ENCODE peak calls at places on chromosome 4, in seven cellular contexts. One of them, this sample, is unnamed.

GRCh38 chr4:59571805-59572430 is 1628.2 kb upstream of the ADGRL3 start:
- DNase-seq in GM12878: no peak
- DNase-seq in K562: no peak
- DNase-seq in HepG2: no peak
- DNase-seq in H1: no peak
- DNase-seq in HCT116: no peak
- DNase-seq in SK-N-SH: no peak
- DNase-seq in this sample: peak; percentile 26

GRCh38 chr4:8478801-8479744 is 38.5 kb downstream of the TRMT44 start:
- DNase-seq in GM12878: no peak
- DNase-seq in K562: no peak
- DNase-seq in HepG2: no peak
- DNase-seq in H1: no peak
- DNase-seq in HCT116: no peak
- DNase-seq in SK-N-SH: no peak
- DNase-seq in this sample: no peak

GRCh38 chr4:84971319-84971932 is 4.9 kb upstream of the WDFY3 start:
- DNase-seq in GM12878: no peak
- DNase-seq in K562: no peak
- DNase-seq in HepG2: peak; percentile 53
- DNase-seq in H1: no peak
- DNase-seq in HCT116: peak; percentile 26
- DNase-seq in SK-N-SH: peak; percentile 30
- DNase-seq in this sample: peak; percentile 54

GRCh38 chr4:5863461-5864113 is 29.3 kb downstream of the CRMP1 start:
- DNase-seq in GM12878: no peak
- DNase-seq in K562: no peak
- DNase-seq in HepG2: no peak
- DNase-seq in H1: no peak
- DNase-seq in HCT116: peak; percentile 57
- DNase-seq in SK-N-SH: no peak
- DNase-seq in this sample: no peak

GRCh38 chr4:24840826-24841587 is 45.6 kb downstream of the SOD3 start:
- DNase-seq in GM12878: no peak
- DNase-seq in K562: no peak
- DNase-seq in HepG2: no peak
- DNase-seq in H1: no peak
- DNase-seq in HCT116: no peak
- DNase-seq in SK-N-SH: no peak
- DNase-seq in this sample: no peak

GRCh38 chr4:184860018-184860530 is 34.3 kb upstream of the ACSL1 start:
- DNase-seq in GM12878: peak; percentile 65
- DNase-seq in K562: no peak
- DNase-seq in HepG2: no peak
- DNase-seq in H1: no peak
- DNase-seq in HCT116: no peak
- DNase-seq in SK-N-SH: no peak
- DNase-seq in this sample: no peak

GRCh38 chr4:129218897-129219296 is 122.9 kb downstream of the C4orf33 start:
- DNase-seq in GM12878: no peak
- DNase-seq in K562: no peak
- DNase-seq in HepG2: no peak
- DNase-seq in H1: no peak
- DNase-seq in HCT116: no peak
- DNase-seq in SK-N-SH: no peak
- DNase-seq in this sample: no peak

GRCh38 chr4:108700358-108700757 is 50.0 kb downstream of the OSTC start:
- DNase-seq in GM12878: no peak
- DNase-seq in K562: no peak
- DNase-seq in HepG2: no peak
- DNase-seq in H1: no peak
- DNase-seq in HCT116: no peak
- DNase-seq in SK-N-SH: peak; percentile 17
- DNase-seq in this sample: no peak

GRCh38 chr4:99207911-99208718 is 10.9 kb downstream of the ADH6 start:
- DNase-seq in GM12878: no peak
- DNase-seq in K562: no peak
- DNase-seq in HepG2: no peak
- DNase-seq in H1: no peak
- DNase-seq in HCT116: no peak
- DNase-seq in SK-N-SH: no peak
- DNase-seq in this sample: no peak

GRCh38 chr4:48031802-48032525 is 15.4 kb downstream of the NIPAL1 start:
- DNase-seq in GM12878: no peak
- DNase-seq in K562: no peak
- DNase-seq in HepG2: no peak
- DNase-seq in H1: no peak
- DNase-seq in HCT116: no peak
- DNase-seq in SK-N-SH: no peak
- DNase-seq in this sample: no peak

GRCh38 chr4:143335979-143336827 is 473 bp upstream of the GAB1 start:
- DNase-seq in GM12878: no peak
- DNase-seq in K562: peak; percentile 82
- DNase-seq in HepG2: peak; percentile 71
- DNase-seq in H1: peak; percentile 88
- DNase-seq in HCT116: no peak
- DNase-seq in SK-N-SH: peak; percentile 92
- DNase-seq in this sample: no peak
- TF ChIP-seq JUND in GM12878: no peak
- TF ChIP-seq JUND in K562: no peak
- TF ChIP-seq JUND in HepG2: no peak
- TF ChIP-seq JUND in H1: no peak
- TF ChIP-seq JUND in HCT116: no peak
- TF ChIP-seq JUND in SK-N-SH: no peak
- TF ChIP-seq JUND in this sample: no peak

GRCh38 chr4:41625531-41625930 is 87.6 kb downstream of the LIMCH1 start:
- DNase-seq in GM12878: no peak
- DNase-seq in K562: no peak
- DNase-seq in HepG2: no peak
- DNase-seq in H1: no peak
- DNase-seq in HCT116: no peak
- DNase-seq in SK-N-SH: no peak
- DNase-seq in this sample: no peak

GRCh38 chr4:41632481-41633073 is 94.6 kb downstream of the LIMCH1 start:
- DNase-seq in GM12878: no peak
- DNase-seq in K562: no peak
- DNase-seq in HepG2: no peak
- DNase-seq in H1: no peak
- DNase-seq in HCT116: no peak
- DNase-seq in SK-N-SH: no peak
- DNase-seq in this sample: no peak

GRCh38 chr4:41631538-41631937 is 93.6 kb downstream of the LIMCH1 start:
- DNase-seq in GM12878: no peak
- DNase-seq in K562: no peak
- DNase-seq in HepG2: no peak
- DNase-seq in H1: no peak
- DNase-seq in HCT116: no peak
- DNase-seq in SK-N-SH: no peak
- DNase-seq in this sample: no peak

GRCh38 chr4:41624765-41625164 is 86.8 kb downstream of the LIMCH1 start:
- DNase-seq in GM12878: no peak
- DNase-seq in K562: no peak
- DNase-seq in HepG2: no peak
- DNase-seq in H1: no peak
- DNase-seq in HCT116: no peak
- DNase-seq in SK-N-SH: no peak
- DNase-seq in this sample: no peak

GRCh38 chr4:41628916-41629315 is 91.0 kb downstream of the LIMCH1 start:
- DNase-seq in GM12878: no peak
- DNase-seq in K562: no peak
- DNase-seq in HepG2: no peak
- DNase-seq in H1: no peak
- DNase-seq in HCT116: no peak
- DNase-seq in SK-N-SH: no peak
- DNase-seq in this sample: no peak
- TF ChIP-seq JUND in GM12878: no peak
- TF ChIP-seq JUND in K562: no peak
- TF ChIP-seq JUND in HepG2: no peak
- TF ChIP-seq JUND in H1: no peak
- TF ChIP-seq JUND in HCT116: no peak
- TF ChIP-seq JUND in SK-N-SH: no peak
- TF ChIP-seq JUND in this sample: no peak

DNA sequence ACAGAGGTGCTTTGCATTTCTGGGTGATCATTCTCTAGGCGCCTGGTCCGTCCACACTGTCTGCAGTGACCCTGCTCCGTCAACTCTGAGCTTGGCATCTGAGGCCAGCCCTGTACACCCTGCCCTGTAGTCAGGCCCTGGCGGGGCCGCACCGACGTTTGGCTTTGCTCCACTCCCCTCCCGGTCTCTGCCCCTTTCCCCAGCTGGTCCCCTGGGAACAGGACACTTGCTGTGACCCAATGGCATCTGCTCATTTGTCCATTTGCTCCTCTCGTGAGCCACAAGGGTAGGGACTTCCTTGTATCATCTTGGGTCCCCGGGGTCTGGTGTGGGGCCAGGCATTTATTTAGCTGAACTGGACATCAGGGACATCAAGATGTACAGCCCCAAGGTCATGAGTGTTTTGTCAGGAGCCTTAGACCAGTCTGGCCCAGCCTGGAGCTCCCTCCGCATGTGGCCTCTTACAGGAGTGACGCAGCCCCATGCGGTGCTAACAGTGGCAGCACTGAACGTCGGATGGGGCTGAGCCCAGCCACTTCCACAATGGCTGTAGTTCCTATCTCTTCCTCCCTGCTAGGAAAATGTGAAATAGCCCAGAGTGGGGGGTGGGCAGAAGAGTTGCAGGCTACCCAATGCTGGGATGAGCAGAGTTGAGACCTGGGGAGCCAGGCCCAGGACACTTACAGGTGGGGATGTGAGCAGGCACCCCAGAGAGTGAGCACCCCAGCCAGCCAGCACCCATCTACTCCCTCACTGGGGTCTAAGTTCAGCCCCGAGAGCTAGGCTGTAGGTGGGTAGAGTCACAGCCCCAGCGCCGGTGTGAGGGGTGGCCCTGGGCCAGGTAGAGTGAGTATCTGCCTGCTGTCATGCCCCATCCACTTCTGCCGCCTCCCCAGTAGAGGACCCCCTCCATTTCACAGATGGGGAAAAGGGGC is 2.0 kb upstream of the SH3BP2 start:
- DNase-seq in GM12878: no peak
- DNase-seq in K562: no peak
- DNase-seq in HepG2: no peak
- DNase-seq in H1: no peak
- DNase-seq in HCT116: no peak
- DNase-seq in SK-N-SH: peak; percentile 22
- DNase-seq in this sample: no peak
- TF ChIP-seq JUND in GM12878: no peak
- TF ChIP-seq JUND in K562: no peak
- TF ChIP-seq JUND in HepG2: no peak
- TF ChIP-seq JUND in H1: no peak
- TF ChIP-seq JUND in HCT116: no peak
- TF ChIP-seq JUND in SK-N-SH: no peak
- TF ChIP-seq JUND in this sample: no peak

GRCh38 chr4:143587703-143588102 is 74.2 kb downstream of the SMARCA5 start:
- DNase-seq in GM12878: no peak
- DNase-seq in K562: no peak
- DNase-seq in HepG2: no peak
- DNase-seq in H1: no peak
- DNase-seq in HCT116: peak; percentile 18
- DNase-seq in SK-N-SH: no peak
- DNase-seq in this sample: peak; percentile 3
- TF ChIP-seq JUND in GM12878: no peak
- TF ChIP-seq JUND in K562: no peak
- TF ChIP-seq JUND in HepG2: no peak
- TF ChIP-seq JUND in H1: no peak
- TF ChIP-seq JUND in HCT116: no peak
- TF ChIP-seq JUND in SK-N-SH: no peak
- TF ChIP-seq JUND in this sample: no peak